ENCODE peak calls at places on chromosomes 13 and 19, in seven cellular contexts. W is CD4-positive, alpha-beta T cell; F is mucosa of descending colon; S is HFFc6; I is MM.1S; H is MCF 10A; E is activated gamma-delta T cell treated with anti-CD3 and anti-CD28 coated beads, Interleukin-2, amount 50 U/mL, for 16 hours. T is an unnamed sample.
A peak's percentile ranks its signal among the peaks of the same experiment; 100 is the strongest.

GRCh38 chr19:5149930-5150329 is 181.0 kb downstream of the KDM4B start:
- DNase-seq in H (no peak), F (no peak), S (no peak), W (no peak), E (no peak), I (no peak), T (no peak)

GRCh38 chr13:51125495-51126226 is 14.6 kb upstream of the C13orf42 start:
- DNase-seq in W (peak; percentile 5), F (peak; percentile 36), S (peak; percentile 41), H (peak; percentile 70), E (no peak), I (peak; percentile 61), T (no peak)

GRCh38 chr19:54142166-54142780 is 4.7 kb downstream of the CNOT3 start:
- DNase-seq in F (no peak), E (no peak), H (no peak), S (peak; percentile 56), W (no peak), I (no peak), T (no peak)

GRCh38 chr19:13974073-13974472 is 21.8 kb downstream of the DCAF15 start:
- DNase-seq in W (peak; percentile 47), F (no peak), I (no peak), S (no peak), E (no peak), H (peak; percentile 30), T (no peak)

GRCh38 chr19:51552996-51553725 is 17.9 kb upstream of the ZNF175 start:
- DNase-seq in I (no peak), H (peak; percentile 59), S (peak; percentile 34), E (no peak), F (peak; percentile 74), W (peak; percentile 3), T (peak; percentile 9)

GRCh38 chr13:50425772-50426171 is 410.5 kb downstream of the KCNRG start:
- DNase-seq in I (peak; percentile 11), H (no peak), E (no peak), W (no peak), F (no peak), S (no peak), T (no peak)

GRCh38 chr13:20142019-20142926 is 18.6 kb downstream of the GJA3 start:
- DNase-seq in F (no peak), S (no peak), W (no peak), H (no peak), E (no peak), I (no peak), T (no peak)

GRCh38 chr13:101499406-101499805 is 46.9 kb downstream of the ITGBL1 start:
- DNase-seq in I (no peak), H (no peak), E (no peak), F (no peak), W (no peak), S (no peak), T (no peak)

GRCh38 chr13:112835344-112835743 is 133.7 kb upstream of the MCF2L start:
- DNase-seq in S (no peak), F (no peak), H (no peak), W (no peak), I (no peak), E (no peak), T (no peak)

GRCh38 chr13:105139380-105140285 is 1395.8 kb downstream of the EFNB2 start:
- DNase-seq in W (peak; percentile 32), S (peak; percentile 5), I (peak; percentile 91), H (no peak), F (peak; percentile 52), E (peak; percentile 45), T (peak; percentile 72)

GRCh38 chr13:75016225-75016624 is 465.7 kb downstream of the TBC1D4 start:
- DNase-seq in I (no peak), H (no peak), S (no peak), F (no peak), W (no peak), E (no peak), T (no peak)

GRCh38 chr13:47064381-47064780 is 167.5 kb upstream of the HTR2A start:
- DNase-seq in E (no peak), F (no peak), S (no peak), W (no peak), H (no peak), I (no peak), T (no peak)

GRCh38 chr13:110308377-110309158 is 1.5 kb downstream of the COL4A2 start:
- DNase-seq in W (no peak), I (no peak), F (peak; percentile 68), E (no peak), S (peak; percentile 51), H (peak; percentile 57), T (no peak)

GRCh38 chr19:2815191-2815614 is 4.5 kb upstream of the ZNF554 start:
- DNase-seq in W (no peak), F (peak; percentile 14), I (no peak), S (no peak), H (no peak), E (no peak), T (no peak)

GRCh38 chr13:27667946-27668345 is 46.3 kb downstream of the POLR1D start:
- DNase-seq in F (no peak), I (no peak), E (no peak), H (no peak), S (no peak), W (no peak), T (no peak)

GRCh38 chr19:46730187-46730586 is 13.3 kb upstream of the PRKD2 start:
- DNase-seq in E (no peak), F (no peak), H (no peak), W (no peak), S (no peak), I (no peak), T (no peak)

GRCh38 chr13:110263906-110264305 is 43.1 kb downstream of the COL4A1 start:
- DNase-seq in W (no peak), I (no peak), F (peak; percentile 59), S (no peak), E (no peak), H (no peak), T (no peak)

GRCh38 chr19:7326105-7326877 is 22.4 kb upstream of the ARHGEF18 start:
- DNase-seq in H (peak; percentile 57), F (no peak), I (peak; percentile 80), W (no peak), E (no peak), S (no peak), T (no peak)

GRCh38 chr19:4694211-4694987 is 24.3 kb upstream of the MYDGF start:
- DNase-seq in S (peak; percentile 96), F (no peak), I (no peak), W (no peak), H (peak; percentile 100), E (no peak), T (no peak)

GRCh38 chr19:16435238-16435911 is 36.4 kb downstream of the EPS15L1 start:
- DNase-seq in S (peak; percentile 96), E (no peak), I (peak; percentile 97), F (no peak), W (no peak), H (peak; percentile 74), T (no peak)

GRCh38 chr13:93169980-93170379 is 56.6 kb upstream of the GPC6 start:
- DNase-seq in S (peak; percentile 32), F (no peak), H (peak; percentile 93), W (no peak), I (no peak), E (no peak), T (no peak)

GRCh38 chr13:28337196-28338045 is 157.5 kb downstream of the FLT1 start:
- DNase-seq in F (no peak), S (peak; percentile 77), I (no peak), E (no peak), W (no peak), H (peak; percentile 57), T (no peak)

T was measured in CD8-positive, alpha-beta memory T cell.